ENCODE peak calls at places on chromosomes 5 and 9, in six cellular contexts. U is NCI-H1048; A is CD8-positive, alpha-beta memory T cell; B is SK-N-DZ; T is NCI-H510A treated with DMSO at 0.1 percent for 48 hours; R is activated effector memory CD4-positive, alpha-beta T cell treated with anti-CD3 and anti-CD28 coated beads, Interleukin-2, amount 50 U/mL, for 16 hours. G is an unnamed sample.

GRCh38 chr5:82149434-82149833 is 128.7 kb downstream of the RPS23 start:
- DNase-seq in U (no peak), A (no peak), B (no peak), T (no peak), R (no peak), G (no peak)

GRCh38 chr5:42360061-42360460 is 63.2 kb upstream of the GHR start:
- DNase-seq in U (no peak), A (no peak), B (no peak), T (no peak), R (no peak), G (no peak)

GRCh38 chr5:39469173-39469572 is 44.4 kb upstream of the DAB2 start:
- DNase-seq in U (no peak), A (no peak), B (no peak), T (no peak), R (no peak), G (no peak)

GRCh38 chr9:129007035-129007765 is 20.9 kb downstream of the SH3GLB2 start:
- DNase-seq in U (no peak), A (no peak), B (no peak), T (no peak), R (no peak), G (no peak)

GRCh38 chr9:117403848-117404247 is 11.0 kb downstream of the ASTN2 start:
- DNase-seq in U (no peak), A (no peak), B (no peak), T (peak), R (no peak), G (no peak)

GRCh38 chr9:86706391-86706790 is 240.9 kb downstream of the GAS1 start:
- DNase-seq in U (no peak), A (no peak), B (no peak), T (no peak), R (no peak), G (no peak)

GRCh38 chr9:132486706-132487350 is 76.8 kb downstream of the CFAP77 start:
- DNase-seq in U (no peak), A (no peak), B (peak), T (peak), R (peak), G (peak)

GRCh38 chr5:78492650-78493049 is 132.2 kb downstream of the SCAMP1 start:
- DNase-seq in U (no peak), A (no peak), B (no peak), T (no peak), R (no peak), G (no peak)

GRCh38 chr5:54243483-54244080 is 66.8 kb downstream of the ARL15 start:
- DNase-seq in U (peak), A (no peak), B (peak), T (peak), R (no peak), G (no peak)

GRCh38 chr5:133967715-133968056 is 739 bp downstream of the C5orf15 start:
- DNase-seq in U (no peak), A (peak), B (no peak), T (no peak), R (peak), G (no peak)

G was measured in T-helper 22 cell.